ENCODE peak calls at places on chromosomes 6 and 20, in five cellular contexts. A, X, R, M and Y are unnamed samples.

GRCh38 chr20:44079291-44079690 is 107.7 kb downstream of the JPH2 start:
- DNase-seq in A (no peak), X (no peak), R (no peak), M (no peak), Y (no peak)

GRCh38 chr6:149867876-149868640 is 3.9 kb upstream of the LRP11 start:
- DNase-seq in A (no peak), X (no peak), R (no peak), M (no peak), Y (no peak)

GRCh38 chr6:105993341-105993740 is 92.8 kb upstream of the PRDM1 start:
- DNase-seq in A (no peak), X (no peak), R (no peak), M (no peak), Y (no peak)

GRCh38 chr20:1934162-1934561 is 39.0 kb downstream of the SIRPA start:
- DNase-seq in A (no peak), X (no peak), R (peak), M (no peak), Y (no peak)

GRCh38 chr20:20230741-20231140 is 137.2 kb upstream of the INSM1 start:
- DNase-seq in A (no peak), X (no peak), R (no peak), M (no peak), Y (no peak)

GRCh38 chr20:9889270-9889981 is 50.5 kb upstream of the PAK5 start:
- DNase-seq in A (no peak), X (peak), R (no peak), M (no peak), Y (no peak)

GRCh38 chr6:149815788-149816187 is 48.4 kb downstream of the LRP11 start:
- DNase-seq in A (no peak), X (no peak), R (no peak), M (no peak), Y (no peak)

GRCh38 chr6:40733290-40733689 is 146.1 kb upstream of the LRFN2 start:
- DNase-seq in A (no peak), X (no peak), R (no peak), M (no peak), Y (no peak)

GRCh38 chr20:17542993-17543412 is 11.8 kb upstream of the BFSP1 start:
- DNase-seq in A (no peak), X (no peak), R (peak), M (no peak), Y (peak)

GRCh38 chr6:169386431-169387057 is 132.9 kb upstream of the THBS2 start:
- DNase-seq in A (no peak), X (no peak), R (peak), M (no peak), Y (peak)

GRCh38 chr6:166627875-166628849 is 1.1 kb upstream of the RPS6KA2 start:
- DNase-seq in A (no peak), X (peak), R (no peak), M (peak), Y (no peak)

GRCh38 chr6:158666637-158667359 is 16.9 kb downstream of the SYTL3 start:
- DNase-seq in A (no peak), X (no peak), R (peak), M (no peak), Y (no peak)

GRCh38 chr20:1535420-1536175 is 21.9 kb downstream of the SIRPD start:
- DNase-seq in A (no peak), X (peak), R (no peak), M (no peak), Y (no peak)

GRCh38 chr20:41476013-41476441 is 109.4 kb upstream of the EMILIN3 start:
- DNase-seq in A (no peak), X (no peak), R (no peak), M (no peak), Y (peak)

GRCh38 chr20:26209171-26209941 is 512.7 kb upstream of the ZNF337 start:
- DNase-seq in A (no peak), X (peak), R (no peak), M (peak), Y (no peak)

GRCh38 chr6:129699661-129700060 is 10.3 kb downstream of the ARHGAP18 start:
- DNase-seq in A (no peak), X (no peak), R (no peak), M (no peak), Y (no peak)

GRCh38 chr6:139161169-139161568 is 26.3 kb downstream of the HECA start:
- DNase-seq in A (no peak), X (no peak), R (no peak), M (peak), Y (peak)

GRCh38 chr6:49966823-49967222 is 2.6 kb downstream of the DEFB113 start:
- DNase-seq in A (no peak), X (no peak), R (no peak), M (no peak), Y (no peak)

GRCh38 chr20:57753332-57754164 is 43.7 kb upstream of the PMEPA1 start:
- DNase-seq in A (no peak), X (no peak), R (no peak), M (no peak), Y (no peak)

GRCh38 chr6:6007311-6008113 is 787 bp upstream of the NRN1 start:
- DNase-seq in A (no peak), X (no peak), R (no peak), M (no peak), Y (no peak)
- H3K4me3 ChIP-seq in A (peak), X (peak), R (peak), M (peak), Y (peak)

GRCh38 chr6:56959094-56959493 is 4.2 kb downstream of the BEND6 start:
- DNase-seq in A (no peak), X (no peak), R (no peak), M (no peak), Y (no peak)

GRCh38 chr6:56957856-56958255 is 2.9 kb downstream of the BEND6 start:
- DNase-seq in A (no peak), X (no peak), R (no peak), M (no peak), Y (no peak)

GRCh38 chr6:56958481-56958880 is 3.6 kb downstream of the BEND6 start:
- DNase-seq in A (no peak), X (no peak), R (no peak), M (no peak), Y (no peak)

GRCh38 chr6:56961151-56961550 is 6.2 kb downstream of the BEND6 start:
- DNase-seq in A (no peak), X (no peak), R (no peak), M (no peak), Y (no peak)

DNA sequence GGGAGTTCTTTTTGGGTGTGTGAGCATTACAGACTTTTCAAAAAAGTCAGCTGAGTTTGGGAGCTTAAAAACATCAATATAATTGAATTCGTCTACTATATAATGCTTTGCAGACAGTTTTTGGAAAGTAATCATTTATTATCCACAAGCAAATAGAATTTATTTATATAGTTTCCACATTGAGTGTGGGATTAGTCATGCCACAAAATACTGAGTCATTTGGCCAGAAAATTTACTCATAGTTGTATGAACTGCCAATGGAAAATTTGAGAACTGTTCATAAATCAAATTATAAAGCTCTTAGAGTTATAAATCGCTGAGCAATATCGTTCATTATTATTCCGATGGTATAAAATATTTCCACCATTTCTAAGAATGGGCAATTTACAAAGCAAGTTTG is 5.0 kb downstream of the BEND6 start:
- DNase-seq in A (no peak), X (no peak), R (no peak), M (no peak), Y (peak)
- H3K4me3 ChIP-seq in A (no peak), X (no peak), R (no peak), M (no peak), Y (no peak)

DNA sequence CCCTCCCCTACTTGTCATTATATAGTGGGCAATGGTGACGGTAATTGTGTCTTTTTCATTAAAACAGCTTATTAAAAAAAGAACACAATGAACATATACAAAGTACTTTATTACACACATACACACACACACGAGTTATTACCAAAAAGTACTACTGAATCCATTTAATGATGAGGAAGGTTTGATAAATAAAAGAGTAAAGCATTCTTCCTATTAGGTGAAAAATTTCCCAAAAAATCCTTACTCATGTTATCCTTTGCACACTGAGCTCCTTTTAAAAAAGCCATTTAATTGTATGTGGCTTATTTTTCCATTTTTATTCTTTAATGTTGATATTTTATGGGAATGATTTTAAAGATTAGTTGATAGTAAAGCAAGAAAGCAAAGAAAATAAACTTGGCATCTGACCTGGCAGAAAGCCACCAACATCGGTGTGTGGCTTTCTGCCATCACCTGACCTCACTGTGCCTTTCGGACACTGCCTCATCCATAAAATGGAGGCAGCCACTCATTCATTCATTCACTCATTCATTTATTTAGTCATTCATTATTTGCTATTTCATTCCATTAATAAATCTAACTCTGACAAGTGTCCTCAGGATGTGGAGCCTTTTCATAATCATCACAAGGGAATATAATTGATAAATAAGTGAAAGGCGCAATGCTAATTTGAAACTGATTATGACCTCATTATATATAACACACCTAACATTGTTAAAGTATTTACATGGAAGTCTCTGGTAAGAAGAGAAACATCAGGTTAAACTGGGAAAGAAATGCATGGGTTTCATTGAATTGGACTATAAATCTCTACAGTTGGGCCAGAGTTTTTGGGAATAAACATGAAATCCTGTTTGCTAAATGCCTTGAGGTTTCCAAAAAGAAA is 727 bp upstream of the SGK1 start:
- DNase-seq in A (no peak), X (no peak), R (no peak), M (no peak), Y (no peak)
- H3K4me3 ChIP-seq in A (peak), X (no peak), R (no peak), M (no peak), Y (peak)

GRCh38 chr6:133952815-133953633 is at the start of gene TBPL1:
- DNase-seq in A (peak), X (peak), R (peak), M (peak), Y (peak)

GRCh38 chr6:133948472-133948871 is 4.6 kb upstream of the TBPL1 start:
- DNase-seq in A (no peak), X (no peak), R (no peak), M (no peak), Y (no peak)

GRCh38 chr6:133951881-133952814 is 876 bp upstream of the TBPL1 start:
- DNase-seq in A (peak), X (peak), R (no peak), M (peak), Y (peak)

GRCh38 chr6:133953634-133954415 is 801 bp downstream of the TBPL1 start:
- DNase-seq in A (no peak), X (no peak), R (no peak), M (no peak), Y (no peak)

DNA sequence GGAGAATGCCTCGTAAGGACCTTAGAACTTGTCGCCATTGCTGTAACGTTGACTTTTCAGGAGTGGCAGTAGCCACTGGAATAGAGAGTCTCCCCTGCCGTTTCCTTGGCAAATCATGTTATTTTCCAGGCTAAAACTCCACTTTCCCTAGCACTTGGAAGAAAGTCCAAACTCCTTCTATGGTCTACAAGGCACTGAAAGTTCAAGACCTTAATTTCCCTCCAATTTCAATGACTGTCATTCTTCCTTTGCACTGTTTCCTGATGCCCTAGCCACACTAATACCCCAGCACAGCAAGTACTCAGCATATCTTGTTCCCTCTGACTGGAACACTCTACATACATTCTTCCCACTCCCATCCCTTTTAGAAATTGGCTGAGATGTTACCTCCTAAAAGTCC is 1.8 kb upstream of the TBPL1 start:
- DNase-seq in A (no peak), X (no peak), R (no peak), M (no peak), Y (no peak)
- H3K4me3 ChIP-seq in A (peak), X (peak), R (peak), M (peak), Y (peak)

GRCh38 chr6:143842468-143842901 is 653 bp upstream of the LTV1 start:
- DNase-seq in A (no peak), X (no peak), R (no peak), M (no peak), Y (no peak)

GRCh38 chr6:143840595-143840994 is 2.5 kb upstream of the LTV1 start:
- DNase-seq in A (no peak), X (no peak), R (no peak), M (no peak), Y (no peak)

GRCh38 chr6:143842902-143843688 is at the start of gene LTV1:
- DNase-seq in A (peak), X (peak), R (peak), M (peak), Y (peak)

GRCh38 chr6:143843689-143844405 is 709 bp downstream of the LTV1 start:
- DNase-seq in A (no peak), X (no peak), R (no peak), M (no peak), Y (no peak)

GRCh38 chr6:143845033-143845432 is 1.9 kb downstream of the LTV1 start:
- DNase-seq in A (no peak), X (no peak), R (no peak), M (no peak), Y (no peak)
- H3K4me3 ChIP-seq in A (no peak), X (no peak), R (no peak), M (no peak), Y (no peak)

GRCh38 chr20:21982559-21982958 is 277.1 kb downstream of the PAX1 start:
- DNase-seq in A (no peak), X (no peak), R (no peak), M (no peak), Y (no peak)
- H3K4me3 ChIP-seq in A (no peak), X (no peak), R (no peak), M (no peak), Y (no peak)

GRCh38 chr6:100463685-100464161 is 998 bp downstream of the SIM1 start:
- DNase-seq in A (no peak), X (no peak), R (no peak), M (no peak), Y (no peak)

GRCh38 chr6:100462990-100463684 is 1.6 kb downstream of the SIM1 start:
- DNase-seq in A (no peak), X (no peak), R (no peak), M (no peak), Y (no peak)

GRCh38 chr6:100461273-100461919 is 3.3 kb downstream of the SIM1 start:
- DNase-seq in A (no peak), X (no peak), R (no peak), M (no peak), Y (no peak)

GRCh38 chr6:100461920-100462295 is 2.8 kb downstream of the SIM1 start:
- DNase-seq in A (no peak), X (no peak), R (no peak), M (no peak), Y (no peak)

GRCh38 chr6:100462396-100462795 is 2.3 kb downstream of the SIM1 start:
- DNase-seq in A (no peak), X (no peak), R (no peak), M (no peak), Y (no peak)
- H3K4me3 ChIP-seq in A (no peak), X (no peak), R (peak), M (no peak), Y (no peak)

GRCh38 chr6:6723316-6723715 is 134.8 kb downstream of the LY86 start:
- DNase-seq in A (no peak), X (no peak), R (no peak), M (no peak), Y (no peak)

GRCh38 chr6:6724319-6725119 is 136.0 kb downstream of the LY86 start:
- DNase-seq in A (no peak), X (peak), R (peak), M (peak), Y (peak)

GRCh38 chr6:6725834-6726194 is 137.3 kb downstream of the LY86 start:
- DNase-seq in A (no peak), X (no peak), R (no peak), M (no peak), Y (no peak)

GRCh38 chr6:6723792-6724318 is 135.3 kb downstream of the LY86 start:
- DNase-seq in A (no peak), X (no peak), R (no peak), M (no peak), Y (no peak)

DNA sequence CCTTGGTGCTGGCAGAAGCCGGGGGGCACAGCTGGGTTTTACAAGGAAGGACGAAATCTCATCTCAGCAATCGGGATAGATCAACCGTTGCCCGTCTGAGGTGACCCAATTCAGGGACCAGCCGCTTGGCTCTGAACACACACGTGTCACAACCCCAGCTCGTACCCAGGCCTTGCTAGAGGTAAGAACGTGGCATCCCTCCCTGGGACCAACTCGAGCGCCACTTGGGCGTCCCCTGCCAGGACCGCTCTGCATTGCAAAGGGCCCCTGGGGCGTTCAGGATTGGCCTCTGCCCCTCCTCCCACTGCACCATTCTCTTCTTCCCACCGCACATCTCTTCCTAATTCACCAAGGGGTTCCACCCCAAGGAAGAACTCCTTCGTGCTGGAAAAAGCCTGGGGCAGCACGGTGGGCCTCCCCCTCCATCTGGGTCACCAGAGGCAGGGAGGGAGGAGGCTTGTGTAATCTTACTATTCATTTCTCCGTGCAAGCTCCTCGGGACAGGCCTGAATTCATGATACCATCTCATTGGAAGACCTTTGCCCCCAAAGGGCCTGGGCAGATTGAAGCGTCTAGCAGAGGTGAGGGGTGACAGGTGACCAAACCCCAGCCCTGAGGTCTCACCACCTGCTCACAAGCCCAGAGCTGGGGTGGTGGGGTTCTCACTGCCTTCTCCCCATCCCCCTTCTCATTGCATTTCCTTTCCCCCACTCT is 136.8 kb downstream of the LY86 start:
- DNase-seq in A (no peak), X (no peak), R (no peak), M (no peak), Y (no peak)
- H3K4me3 ChIP-seq in A (peak), X (no peak), R (peak), M (peak), Y (peak)